ENCODE peak calls at places on chromosomes 5 and 9, in nine cellular contexts. C, D, S, J, H, R, W, V and Y are unnamed samples.

GRCh38 chr9:100070071-100070470 is 28.7 kb downstream of the ERP44 start:
- DNase-seq in C (no peak), W (no peak), D (no peak), V (no peak), S (no peak), J (no peak), H (no peak), R (no peak), Y (peak; percentile 19)

GRCh38 chr5:150024241-150024984 is 23.9 kb downstream of the HMGXB3 start:
- DNase-seq in J (no peak), S (no peak), D (no peak), R (peak; percentile 25), V (no peak), C (no peak), H (no peak), W (no peak), Y (no peak)

GRCh38 chr9:101435601-101436079 is at the start of gene ALDOB:
- DNase-seq in H (no peak), C (no peak), D (no peak), W (no peak), V (no peak), J (no peak), R (no peak), S (no peak), Y (no peak)

GRCh38 chr9:123928471-123929176 is 1.3 kb downstream of the DENND1A start:
- DNase-seq in R (peak; percentile 41), H (no peak), V (no peak), J (peak; percentile 19), D (no peak), C (no peak), W (peak; percentile 69), S (no peak), Y (peak; percentile 22)

GRCh38 chr5:141846031-141846430 is 32.2 kb downstream of the PCDH1 start:
- DNase-seq in R (peak; percentile 85), J (peak; percentile 66), V (no peak), W (peak; percentile 75), C (peak; percentile 65), S (no peak), H (no peak), D (peak; percentile 65), Y (no peak)

GRCh38 chr9:96232539-96233241 is 69.3 kb downstream of the HSD17B3 start:
- DNase-seq in V (no peak), S (peak; percentile 41), H (peak; percentile 20), C (peak; percentile 62), J (peak; percentile 78), D (peak; percentile 75), W (peak; percentile 55), R (peak; percentile 56), Y (peak; percentile 79)

GRCh38 chr5:138933522-138934290 is 58.6 kb upstream of the LRRTM2 start:
- DNase-seq in W (no peak), D (no peak), S (no peak), H (no peak), J (no peak), R (no peak), C (no peak), V (no peak), Y (no peak)

GRCh38 chr5:10699281-10699874 is 61.7 kb downstream of the DAP start:
- DNase-seq in C (no peak), H (no peak), J (no peak), W (no peak), D (no peak), S (no peak), V (no peak), R (peak; percentile 44), Y (no peak)

GRCh38 chr9:133884907-133885744 is 107.0 kb downstream of the VAV2 start:
- DNase-seq in R (no peak), V (no peak), W (no peak), S (peak; percentile 92), H (no peak), D (no peak), C (no peak), J (no peak), Y (no peak)

GRCh38 chr5:142685418-142686209 is at the start of gene FGF1:
- DNase-seq in C (no peak), V (no peak), R (no peak), D (no peak), J (peak; percentile 14), S (no peak), H (no peak), W (peak; percentile 44), Y (peak; percentile 89)

GRCh38 chr9:128292009-128292408 is 15.9 kb downstream of the SWI5 start:
- DNase-seq in C (no peak), D (no peak), W (no peak), R (no peak), H (no peak), V (no peak), J (no peak), S (no peak), Y (no peak)

GRCh38 chr9:96420468-96421219 is 2.5 kb upstream of the ZNF367 start:
- DNase-seq in V (no peak), S (peak; percentile 97), H (no peak), C (peak; percentile 71), D (peak; percentile 93), R (peak; percentile 89), J (peak; percentile 97), W (peak; percentile 98), Y (peak; percentile 94)

GRCh38 chr5:72841756-72842535 is 25.5 kb downstream of the TNPO1 start:
- DNase-seq in C (no peak), R (peak; percentile 43), S (no peak), W (peak; percentile 46), V (no peak), J (no peak), D (no peak), H (no peak), Y (no peak)

GRCh38 chr5:131242728-131243255 is 21.1 kb upstream of the CDC42SE2 start:
- DNase-seq in R (peak; percentile 97), D (peak; percentile 70), C (no peak), S (no peak), H (no peak), J (peak; percentile 90), V (no peak), W (peak; percentile 76), Y (peak; percentile 84)

DNA sequence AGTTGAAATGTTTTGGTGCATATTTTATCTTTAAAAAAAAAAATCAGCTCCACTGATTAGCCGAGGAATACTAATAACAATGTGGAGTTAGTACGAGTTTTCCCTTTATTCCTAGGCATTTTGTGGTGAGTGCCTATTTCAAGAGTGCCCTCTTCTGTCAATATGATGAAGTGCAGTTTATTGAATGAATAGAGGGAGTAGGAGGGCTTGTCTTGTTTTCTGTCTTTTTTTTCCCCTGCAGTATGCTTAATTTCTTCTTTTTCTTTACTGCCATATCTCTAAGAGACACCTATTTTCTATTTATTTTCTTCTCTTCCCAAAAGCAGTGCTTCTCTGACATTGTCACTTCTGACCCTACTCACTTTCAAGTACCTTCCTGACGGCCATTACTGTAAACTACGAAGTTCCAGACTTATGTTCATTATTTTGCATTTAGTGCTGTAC is 169.6 kb upstream of the PITX1 start:
- DNase-seq in V (no peak), C (no peak), S (peak; percentile 45), J (peak; percentile 16), D (no peak), R (no peak), W (no peak), H (no peak), Y (peak; percentile 69)
- TF ChIP-seq CTCF in V (no peak), C (peak; percentile 65), S (peak; percentile 41), J (peak; percentile 29), D (peak; percentile 38), R (peak; percentile 36), W (peak; percentile 49), H (no peak), Y (peak; percentile 52)

GRCh38 chr9:94188246-94188645 is 70.9 kb upstream of the ZNF169 start:
- DNase-seq in S (no peak), H (no peak), D (no peak), V (no peak), J (no peak), R (no peak), W (no peak), C (no peak), Y (no peak)

GRCh38 chr9:94181782-94182181 is 77.3 kb upstream of the ZNF169 start:
- DNase-seq in D (no peak), R (no peak), S (no peak), H (no peak), J (no peak), C (no peak), V (no peak), W (no peak), Y (no peak)

GRCh38 chr9:94178927-94179326 is 80.2 kb upstream of the ZNF169 start:
- DNase-seq in R (no peak), V (no peak), H (no peak), D (no peak), W (no peak), S (peak; percentile 44), J (no peak), C (no peak), Y (no peak)

GRCh38 chr9:94182532-94182931 is 76.6 kb upstream of the ZNF169 start:
- DNase-seq in R (no peak), H (no peak), J (no peak), W (no peak), S (no peak), D (no peak), V (no peak), C (no peak), Y (no peak)

GRCh38 chr9:94183240-94183999 is 75.7 kb upstream of the ZNF169 start:
- DNase-seq in V (no peak), S (no peak), R (no peak), W (no peak), H (no peak), D (no peak), C (no peak), J (no peak), Y (no peak)
- TF ChIP-seq CTCF in V (no peak), S (no peak), R (no peak), W (no peak), H (no peak), D (no peak), C (no peak), J (no peak), Y (no peak)

DNA sequence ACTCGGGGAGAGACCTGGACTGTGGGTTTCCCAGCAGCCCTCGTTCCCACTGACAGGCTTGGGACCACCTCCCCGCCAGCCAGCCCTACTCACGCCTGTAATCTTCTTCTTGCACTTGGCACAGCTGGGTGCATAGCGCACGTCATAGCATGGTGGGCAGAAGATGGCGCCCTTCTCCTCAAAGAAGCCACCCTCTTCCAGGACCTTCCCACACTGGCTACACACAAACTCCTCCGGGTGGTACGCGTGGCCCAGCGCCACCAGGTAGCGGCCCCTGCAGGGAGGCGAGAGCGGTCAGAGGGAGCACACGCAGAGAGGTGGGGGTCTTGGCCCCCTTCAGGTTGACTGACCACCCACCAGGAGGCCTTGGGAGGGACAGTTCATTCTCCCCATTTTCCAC is 9.4 kb downstream of the PDLIM7 start:
- DNase-seq in D (no peak), V (no peak), S (no peak), C (no peak), J (no peak), H (no peak), R (no peak), W (no peak), Y (no peak)
- TF ChIP-seq CTCF in D (no peak), V (no peak), S (peak; percentile 44), C (peak; percentile 26), J (no peak), H (no peak), R (no peak), W (peak; percentile 3), Y (no peak)

DNA sequence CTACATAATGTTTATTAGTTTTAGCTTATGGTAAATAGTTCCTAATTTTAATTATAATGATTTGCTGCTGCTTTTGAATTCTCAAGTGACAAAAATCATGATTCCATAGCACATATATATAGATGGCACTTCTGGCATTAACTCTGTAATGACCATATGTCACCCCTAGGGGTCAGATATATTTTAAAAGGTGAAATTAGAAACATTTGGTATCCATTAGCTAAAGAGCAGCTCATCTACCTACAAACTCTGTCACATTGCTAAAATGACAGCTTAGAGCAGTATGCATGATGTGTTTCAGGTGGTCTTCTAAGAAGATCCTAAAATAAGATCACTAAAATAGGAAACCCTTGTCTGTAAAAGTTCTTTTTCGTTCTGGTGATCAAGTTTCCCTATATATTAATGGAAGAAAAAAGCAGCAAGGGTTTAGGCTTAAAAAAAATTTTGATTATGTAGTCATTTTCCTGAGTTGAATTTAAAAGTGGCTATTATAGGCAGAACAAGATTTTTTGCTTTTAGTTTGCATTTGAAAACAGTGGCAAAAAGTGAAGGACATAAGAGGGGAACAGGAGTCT is 157.7 kb upstream of the POU5F2 start:
- DNase-seq in S (no peak), H (no peak), W (no peak), C (no peak), D (peak; percentile 20), V (no peak), J (peak; percentile 13), R (no peak), Y (peak; percentile 24)
- TF ChIP-seq CTCF in S (peak; percentile 20), H (peak; percentile 56), W (peak; percentile 52), C (peak; percentile 71), D (peak; percentile 44), V (no peak), J (peak; percentile 46), R (peak; percentile 36), Y (peak; percentile 39)